ENCODE peak calls at places on chromosomes 16 and 17, in eight cellular contexts. S, D, Z, L, V, Q, W and O are unnamed samples.
A peak's percentile ranks its signal among the peaks of the same experiment; 100 is the strongest.

GRCh38 chr17:47719411-47720152 is 13.5 kb upstream of the TBX21 start:
- DNase-seq in S (no peak), D (no peak), Z (peak; percentile 94), L (no peak), V (peak; percentile 57), Q (no peak), W (no peak), O (no peak)

GRCh38 chr16:68069511-68070248 is 15.5 kb upstream of the NFATC3 start:
- DNase-seq in S (no peak), D (no peak), Z (no peak), L (no peak), V (no peak), Q (peak; percentile 43), W (no peak), O (no peak)

GRCh38 chr16:70495425-70496182 is 27.8 kb downstream of the COG4 start:
- DNase-seq in S (no peak), D (no peak), Z (no peak), L (no peak), V (no peak), Q (no peak), W (no peak), O (no peak)

GRCh38 chr17:73427198-73427597 is 115.4 kb upstream of the CDC42EP4 start:
- DNase-seq in S (no peak), D (no peak), Z (no peak), L (no peak), V (no peak), Q (no peak), W (no peak), O (no peak)

GRCh38 chr17:56028837-56029236 is 124.4 kb upstream of the ANKFN1 start:
- DNase-seq in S (no peak), D (no peak), Z (no peak), L (no peak), V (no peak), Q (no peak), W (no peak), O (no peak)

GRCh38 chr17:40915199-40915661 is 22.2 kb downstream of the KRT23 start:
- DNase-seq in S (no peak), D (no peak), Z (peak; percentile 99), L (no peak), V (peak; percentile 53), Q (no peak), W (no peak), O (no peak)

GRCh38 chr16:88483392-88483641 is 30.2 kb downstream of the ZFPM1 start:
- DNase-seq in S (no peak), D (no peak), Z (no peak), L (no peak), V (no peak), Q (no peak), W (no peak), O (no peak)

GRCh38 chr17:47280072-47280811 is 26.6 kb downstream of the ITGB3 start:
- DNase-seq in S (no peak), D (no peak), Z (peak; percentile 61), L (no peak), V (no peak), Q (no peak), W (no peak), O (no peak)

GRCh38 chr17:40371261-40371929 is 6.9 kb upstream of the GJD3 start:
- DNase-seq in S (no peak), D (no peak), Z (peak; percentile 39), L (no peak), V (peak; percentile 25), Q (peak; percentile 38), W (no peak), O (no peak)

GRCh38 chr17:77405867-77406513 is 265.2 kb downstream of the SEC14L1 start:
- DNase-seq in S (no peak), D (no peak), Z (no peak), L (no peak), V (no peak), Q (no peak), W (no peak), O (no peak)

GRCh38 chr16:56493131-56493530 is 26.7 kb downstream of the BBS2 start:
- DNase-seq in S (no peak), D (no peak), Z (no peak), L (no peak), V (no peak), Q (no peak), W (no peak), O (no peak)

GRCh38 chr17:58534331-58534730 is 19.9 kb upstream of the MTMR4 start:
- DNase-seq in S (no peak), D (no peak), Z (no peak), L (no peak), V (no peak), Q (no peak), W (no peak), O (no peak)

GRCh38 chr16:17369441-17369951 is 101.3 kb downstream of the XYLT1 start:
- DNase-seq in S (no peak), D (peak; percentile 32), Z (no peak), L (peak; percentile 82), V (peak; percentile 65), Q (peak; percentile 85), W (peak; percentile 6), O (peak; percentile 38)